ENCODE peak calls at places on chromosomes 13 and 19, in six cellular contexts. Z is SIG-M5, A is SHP77, V is GM12865, P is sigmoid colon, E is activated gamma-delta T cell treated with Interleukin-2 at 50 U/mL for 16 hours. N is an unnamed sample.

GRCh38 chr19:15218501-15218900 is 13.7 kb downstream of the EPHX3 start:
- DNase-seq in A (no peak), P (no peak), V (no peak), E (no peak), Z (no peak), N (no peak)

GRCh38 chr13:36030670-36031331 is 100.4 kb downstream of the DCLK1 start:
- DNase-seq in A (no peak), E (no peak), V (no peak), P (no peak), Z (no peak), N (no peak)

GRCh38 chr19:10662384-10663251 is 8.5 kb downstream of the ILF3 start:
- DNase-seq in Z (no peak), P (no peak), E (no peak), V (no peak), A (no peak), N (no peak)

GRCh38 chr13:43289458-43290255 is 266.3 kb downstream of the DNAJC15 start:
- DNase-seq in A (no peak), Z (no peak), E (no peak), P (no peak), V (no peak), N (no peak)

GRCh38 chr19:38152461-38153379 is 71.3 kb downstream of the DPF1 start:
- DNase-seq in A (no peak), E (no peak), P (no peak), V (no peak), Z (no peak), N (no peak)

GRCh38 chr19:46745521-46746280 is at the start of gene FKRP:
- DNase-seq in A (no peak), V (no peak), P (no peak), E (no peak), Z (no peak), N (no peak)

GRCh38 chr13:93249918-93250306 is 23.3 kb downstream of the GPC6 start:
- DNase-seq in A (no peak), V (no peak), P (no peak), Z (no peak), E (no peak), N (no peak)

GRCh38 chr19:46713781-46714522 is 3.0 kb downstream of the PRKD2 start:
- DNase-seq in P (peak), V (peak), E (peak), A (peak), Z (no peak), N (peak)

GRCh38 chr13:23966691-23967615 is 69.7 kb upstream of the C1QTNF9B start:
- DNase-seq in A (no peak), E (no peak), V (peak), P (no peak), Z (no peak), N (no peak)

GRCh38 chr19:44653977-44654784 is 10.5 kb downstream of the PVR start:
- DNase-seq in Z (no peak), E (peak), V (peak), P (peak), A (peak), N (no peak)

GRCh38 chr19:46927893-46928292 is 67.1 kb downstream of the ARHGAP35 start:
- DNase-seq in Z (no peak), A (no peak), V (no peak), P (no peak), E (no peak), N (no peak)

GRCh38 chr19:30430206-30430734 is 58.1 kb downstream of the ZNF536 start:
- DNase-seq in E (no peak), A (no peak), Z (no peak), P (no peak), V (no peak), N (no peak)

GRCh38 chr19:52217576-52217975 is 27.7 kb downstream of the PPP2R1A start:
- DNase-seq in V (no peak), A (no peak), P (no peak), E (no peak), Z (no peak), N (no peak)

GRCh38 chr19:28436320-28436719 is 776.6 kb downstream of the UQCRFS1 start:
- DNase-seq in Z (no peak), V (no peak), P (no peak), A (peak), E (no peak), N (no peak)

N was measured in NCI-H2081 treated with DMSO at 0.1 percent for 48 hours.